ENCODE peak calls at places on chromosomes 6 and 20, in nine cellular contexts. K, W, S, N, C, B, P, G and Q are unnamed samples.

GRCh38 chr20:59064214-59064722 is 21.7 kb upstream of the PRELID3B start:
- DNase-seq in K (no peak), W (no peak), S (no peak), N (no peak), C (no peak), B (no peak), P (no peak), G (no peak), Q (no peak)

GRCh38 chr6:31744422-31744821 is 4.6 kb downstream of the MSH5 start:
- DNase-seq in K (no peak), W (no peak), S (no peak), N (no peak), C (no peak), B (no peak), P (no peak), G (no peak), Q (no peak)

GRCh38 chr6:22838346-22838745 is 269.0 kb downstream of the HDGFL1 start:
- DNase-seq in K (peak), W (no peak), S (no peak), N (no peak), C (no peak), B (no peak), P (no peak), G (no peak), Q (no peak)

GRCh38 chr20:63739129-63740069 is at the start of gene SLC2A4RG:
- DNase-seq in K (peak), W (no peak), S (no peak), N (peak), C (peak), B (peak), P (peak), G (peak), Q (peak)

GRCh38 chr6:105794263-105794662 is 291.9 kb upstream of the PRDM1 start:
- DNase-seq in K (peak), W (no peak), S (no peak), N (no peak), C (no peak), B (peak), P (peak), G (peak), Q (no peak)

GRCh38 chr20:64766-65322 is 22.6 kb upstream of the DEFB125 start:
- DNase-seq in K (no peak), W (no peak), S (no peak), N (no peak), C (no peak), B (no peak), P (no peak), G (no peak), Q (no peak)

GRCh38 chr6:38262609-38263008 is 377.1 kb downstream of the BTBD9 start:
- DNase-seq in K (peak), W (no peak), S (no peak), N (no peak), C (peak), B (no peak), P (no peak), G (no peak), Q (no peak)

GRCh38 chr20:20019123-20019522 is 2.0 kb downstream of the NAA20 start:
- DNase-seq in K (no peak), W (no peak), S (peak), N (no peak), C (no peak), B (no peak), P (no peak), G (no peak), Q (no peak)

GRCh38 chr6:123030292-123030691 is 34.3 kb downstream of the CLVS2 start:
- DNase-seq in K (peak), W (no peak), S (no peak), N (no peak), C (no peak), B (no peak), P (no peak), G (no peak), Q (no peak)

GRCh38 chr6:24520929-24521546 is 26.3 kb downstream of the ALDH5A1 start:
- DNase-seq in K (peak), W (no peak), S (no peak), N (no peak), C (peak), B (peak), P (peak), G (peak), Q (no peak)

GRCh38 chr6:131924881-131925474 is 26.2 kb downstream of the CCN2 start:
- DNase-seq in K (peak), W (no peak), S (no peak), N (peak), C (no peak), B (no peak), P (peak), G (peak), Q (no peak)

GRCh38 chr6:65299236-65299635 is 407.8 kb downstream of the EYS start:
- DNase-seq in K (no peak), W (no peak), S (no peak), N (no peak), C (no peak), B (no peak), P (no peak), G (no peak), Q (no peak)

GRCh38 chr6:144896876-144897275 is 611.7 kb downstream of the UTRN start:
- DNase-seq in K (no peak), W (no peak), S (no peak), N (no peak), C (no peak), B (no peak), P (no peak), G (no peak), Q (no peak)

GRCh38 chr20:6626805-6627204 is 140.7 kb upstream of the BMP2 start:
- DNase-seq in K (no peak), W (no peak), S (no peak), N (no peak), C (no peak), B (no peak), P (peak), G (peak), Q (no peak)

GRCh38 chr6:106206905-106207304 is 118.7 kb downstream of the ATG5 start:
- DNase-seq in K (no peak), W (no peak), S (no peak), N (no peak), C (no peak), B (no peak), P (no peak), G (no peak), Q (no peak)

GRCh38 chr20:45354423-45355208 is 6.4 kb upstream of the SDC4 start:
- DNase-seq in K (no peak), W (no peak), S (no peak), N (no peak), C (no peak), B (no peak), P (no peak), G (no peak), Q (no peak)

GRCh38 chr6:85405175-85405852 is 44.6 kb upstream of the NT5E start:
- DNase-seq in K (peak), W (no peak), S (no peak), N (no peak), C (no peak), B (no peak), P (no peak), G (no peak), Q (no peak)

GRCh38 chr20:47557218-47557617 is 55.5 kb downstream of the NCOA3 start:
- DNase-seq in K (no peak), W (no peak), S (no peak), N (no peak), C (no peak), B (no peak), P (no peak), G (no peak), Q (no peak)

GRCh38 chr20:6007094-6007528 is 46.7 kb downstream of the LRRN4 start:
- DNase-seq in K (peak), W (no peak), S (no peak), N (no peak), C (no peak), B (no peak), P (peak), G (no peak), Q (no peak)

GRCh38 chr6:43964659-43965570 is 162.3 kb downstream of the MRPL14 start:
- DNase-seq in K (no peak), W (no peak), S (no peak), N (no peak), C (no peak), B (no peak), P (no peak), G (no peak), Q (no peak)

GRCh38 chr6:11921017-11921438 is 91.1 kb upstream of the HIVEP1 start:
- DNase-seq in K (peak), W (no peak), S (peak), N (no peak), C (peak), B (no peak), P (peak), G (peak), Q (no peak)

GRCh38 chr20:53427951-53428350 is 165.7 kb downstream of the ZNF217 start:
- DNase-seq in K (no peak), W (no peak), S (no peak), N (no peak), C (no peak), B (no peak), P (no peak), G (no peak), Q (no peak)